ENCODE peak calls at places on chromosomes 2 and 18, in eight cellular contexts. L is hepatocyte; I is caudate nucleus; R is endothelial cell; Q is iris pigment epithelial cell; F is activated CD8-positive, alpha-beta memory T cell treated with anti-CD3 and anti-CD28 coated beads for 24 hours; K is H9; D is T-helper 2 cell. Y is an unnamed sample.

GRCh38 chr2:82013641-82014040 is 1709.1 kb upstream of the LRRTM1 start:
- DNase-seq in L (no peak), I (no peak), R (no peak), Q (no peak), F (no peak), K (peak; percentile 83), D (no peak), Y (peak; percentile 95)

GRCh38 chr2:169010180-169010579 is 20.9 kb downstream of the ABCB11 start:
- DNase-seq in L (no peak), I (no peak), R (no peak), Q (no peak), F (no peak), K (no peak), D (no peak), Y (peak; percentile 66)

GRCh38 chr2:122031544-122032263 is 276.3 kb downstream of the TSN start:
- DNase-seq in L (no peak), I (no peak), R (no peak), Q (no peak), F (no peak), K (no peak), D (no peak), Y (no peak)

GRCh38 chr2:88590998-88591613 is 36.2 kb downstream of the EIF2AK3 start:
- DNase-seq in L (peak; percentile 75), I (peak; percentile 7), R (peak; percentile 62), Q (peak; percentile 65), F (no peak), K (peak; percentile 40), D (peak; percentile 20), Y (peak; percentile 77)

GRCh38 chr2:127174977-127175376 is 45.1 kb downstream of the CYP27C1 start:
- DNase-seq in L (peak; percentile 68), I (no peak), R (no peak), Q (no peak), F (no peak), K (no peak), D (no peak), Y (no peak)

GRCh38 chr18:76654536-76654935 is 159.5 kb upstream of the ZNF516 start:
- DNase-seq in L (no peak), I (no peak), R (no peak), Q (no peak), F (no peak), K (no peak), D (no peak), Y (no peak)

GRCh38 chr2:42047488-42048317 is at the start of gene PKDCC:
- DNase-seq in L (peak; percentile 94), I (peak; percentile 75), R (peak; percentile 83), Q (peak; percentile 91), F (no peak), K (peak; percentile 88), D (peak; percentile 13), Y (peak; percentile 89)

GRCh38 chr2:223247136-223247535 is 195.1 kb downstream of the KCNE4 start:
- DNase-seq in L (no peak), I (no peak), R (peak; percentile 8), Q (peak; percentile 67), F (no peak), K (no peak), D (no peak), Y (peak; percentile 57)

GRCh38 chr2:9918275-9918674 is 33.2 kb upstream of the GRHL1 start:
- DNase-seq in L (no peak), I (no peak), R (no peak), Q (peak; percentile 15), F (no peak), K (no peak), D (no peak), Y (no peak)

GRCh38 chr2:234526711-234527110 is 29.8 kb upstream of the ARL4C start:
- DNase-seq in L (no peak), I (no peak), R (no peak), Q (no peak), F (no peak), K (no peak), D (no peak), Y (no peak)

GRCh38 chr2:156541706-156542105 is 105.5 kb downstream of the GPD2 start:
- DNase-seq in L (no peak), I (no peak), R (no peak), Q (no peak), F (no peak), K (no peak), D (no peak), Y (no peak)

GRCh38 chr2:96386470-96386869 is 50.9 kb downstream of the NCAPH start:
- DNase-seq in L (no peak), I (no peak), R (no peak), Q (no peak), F (no peak), K (no peak), D (no peak), Y (no peak)

GRCh38 chr2:176502619-176503018 is 233.4 kb downstream of the MTX2 start:
- DNase-seq in L (peak; percentile 29), I (no peak), R (no peak), Q (no peak), F (no peak), K (no peak), D (no peak), Y (no peak)

GRCh38 chr2:36579297-36579664 is 18.7 kb downstream of the FEZ2 start:
- DNase-seq in L (no peak), I (no peak), R (no peak), Q (no peak), F (no peak), K (no peak), D (no peak), Y (no peak)

GRCh38 chr2:39468574-39469331 is 31.7 kb upstream of the MAP4K3 start:
- DNase-seq in L (no peak), I (no peak), R (no peak), Q (peak; percentile 45), F (no peak), K (no peak), D (no peak), Y (peak; percentile 19)

GRCh38 chr2:233013027-233013461 is at the start of gene NGEF:
- DNase-seq in L (peak; percentile 50), I (no peak), R (no peak), Q (no peak), F (no peak), K (peak; percentile 16), D (no peak), Y (no peak)

GRCh38 chr18:49666045-49666444 is 104.2 kb downstream of the LIPG start:
- DNase-seq in L (no peak), I (no peak), R (no peak), Q (peak; percentile 69), F (no peak), K (no peak), D (no peak), Y (no peak)

GRCh38 chr2:97699765-97700444 is 13.5 kb upstream of the ZAP70 start:
- DNase-seq in L (peak; percentile 74), I (no peak), R (peak; percentile 78), Q (peak; percentile 65), F (peak; percentile 87), K (peak; percentile 76), D (peak; percentile 30), Y (peak; percentile 89)

GRCh38 chr2:203811491-203812221 is 55.9 kb upstream of the CTLA4 start:
- DNase-seq in L (peak; percentile 61), I (no peak), R (no peak), Q (peak; percentile 95), F (peak; percentile 82), K (no peak), D (peak; percentile 37), Y (peak; percentile 35)

GRCh38 chr2:219294356-219295351 is 14.5 kb downstream of the PTPRN start:
- DNase-seq in L (peak; percentile 94), I (peak; percentile 75), R (peak; percentile 93), Q (peak; percentile 74), F (peak; percentile 95), K (peak; percentile 95), D (peak; percentile 84), Y (peak; percentile 93)

GRCh38 chr18:57208056-57208455 is 61.2 kb downstream of the BOD1L2 start:
- DNase-seq in L (no peak), I (no peak), R (no peak), Q (no peak), F (no peak), K (no peak), D (no peak), Y (peak; percentile 80)